ENCODE peak calls at places on chromosomes 6 and 20, in four cellular contexts. I is AG09309; K is activated CD4-positive, CD25-positive, alpha-beta regulatory T cell; D is effector memory CD8-positive, alpha-beta T cell. W is an unnamed sample.
A peak's percentile ranks its signal among the peaks of the same experiment; 100 is the strongest.

GRCh38 chr6:108570518-108570917 is 9.8 kb downstream of the FOXO3 start:
- DNase-seq in K (no peak), D (no peak), I (no peak), W (no peak)

GRCh38 chr6:42898891-42899361 is 16.9 kb upstream of the PTCRA start:
- DNase-seq in K (peak; percentile 40), D (peak; percentile 83), I (no peak), W (peak; percentile 26)

GRCh38 chr6:33787336-33787953 is 1.5 kb downstream of the LEMD2 start:
- DNase-seq in I (no peak), K (no peak), D (no peak), W (no peak)

GRCh38 chr6:151998784-151999183 is 191.3 kb downstream of the ESR1 start:
- DNase-seq in D (no peak), K (no peak), I (peak; percentile 7), W (no peak)

GRCh38 chr6:113636357-113636824 is 220.8 kb upstream of the MARCKS start:
- DNase-seq in I (no peak), K (no peak), D (no peak), W (no peak)

GRCh38 chr6:30735668-30736314 is 6.7 kb downstream of the FLOT1 start:
- DNase-seq in D (no peak), I (no peak), K (no peak), W (no peak)

GRCh38 chr6:31175961-31176360 is 5.5 kb upstream of the POU5F1 start:
- DNase-seq in I (no peak), D (no peak), K (no peak), W (no peak)

GRCh38 chr6:165871571-165871970 is 208.5 kb upstream of the PDE10A start:
- DNase-seq in D (no peak), I (no peak), K (no peak), W (no peak)

GRCh38 chr6:101129851-101130250 is 248.7 kb upstream of the ASCC3 start:
- DNase-seq in I (no peak), D (no peak), K (no peak), W (peak; percentile 51)

GRCh38 chr6:26205625-26206574 is 118.7 kb downstream of the HFE start:
- DNase-seq in K (no peak), D (no peak), I (no peak), W (no peak)

GRCh38 chr6:112221561-112221960 is 32.8 kb downstream of the LAMA4 start:
- DNase-seq in I (no peak), K (no peak), D (no peak), W (no peak)

GRCh38 chr6:169382735-169383134 is 129.1 kb upstream of the THBS2 start:
- DNase-seq in I (no peak), D (no peak), K (no peak), W (no peak)

GRCh38 chr20:51854912-51855311 is 52.6 kb upstream of the SALL4 start:
- DNase-seq in I (no peak), K (no peak), D (no peak), W (no peak)

GRCh38 chr6:132907915-132908314 is 93.5 kb downstream of the RPS12 start:
- DNase-seq in K (no peak), I (no peak), D (no peak), W (no peak)

GRCh38 chr6:132084811-132085509 is 133.8 kb upstream of the CCN2 start:
- DNase-seq in K (no peak), D (no peak), I (peak; percentile 96), W (no peak)

GRCh38 chr6:12012231-12012565 is at the start of gene HIVEP1:
- DNase-seq in K (no peak), D (peak; percentile 9), I (no peak), W (no peak)

GRCh38 chr20:13554706-13555105 is 84.0 kb downstream of the TASP1 start:
- DNase-seq in K (no peak), D (no peak), I (no peak), W (no peak)

GRCh38 chr20:8166730-8167129 is 34.7 kb downstream of the PLCB1 start:
- DNase-seq in K (no peak), I (no peak), D (no peak), W (no peak)

GRCh38 chr6:97465877-97466710 is 183.1 kb upstream of the MMS22L start:
- DNase-seq in D (no peak), I (no peak), K (no peak), W (no peak)

GRCh38 chr6:134477991-134478635 is 160.2 kb upstream of the SGK1 start:
- DNase-seq in K (no peak), I (no peak), D (no peak), W (no peak)

GRCh38 chr6:79115557-79115956 is 37.5 kb upstream of the PHIP start:
- DNase-seq in K (no peak), I (no peak), D (no peak), W (no peak)

GRCh38 chr6:137787016-137787415 is 80.0 kb upstream of the TNFAIP3 start:
- DNase-seq in D (no peak), K (no peak), I (no peak), W (no peak)

GRCh38 chr20:3710703-3711417 is 1.5 kb downstream of the SIGLEC1 start:
- DNase-seq in K (peak; percentile 52), D (peak; percentile 78), I (no peak), W (no peak)

GRCh38 chr20:39013662-39014109 is 51.5 kb downstream of the DHX35 start:
- DNase-seq in K (no peak), D (no peak), I (no peak), W (no peak)

GRCh38 chr6:124999105-124999764 is 37.0 kb downstream of the RNF217 start:
- DNase-seq in K (no peak), I (no peak), D (no peak), W (peak; percentile 24)

GRCh38 chr6:14975124-14975815 is 270.6 kb upstream of the JARID2 start:
- DNase-seq in K (no peak), D (no peak), I (no peak), W (no peak)

GRCh38 chr6:158766621-158767435 is 52.3 kb downstream of the EZR start:
- DNase-seq in D (no peak), I (no peak), K (no peak), W (no peak)

GRCh38 chr6:143264291-143264834 is 186.1 kb downstream of the ADAT2 start:
- DNase-seq in D (no peak), K (no peak), I (no peak), W (no peak)